ENCODE peak calls at places on chromosomes 16 and 17, in nine cellular contexts. A, K, E, Y, S, U, H, W and M are unnamed samples.
A peak's percentile ranks its signal among the peaks of the same experiment; 100 is the strongest.

GRCh38 chr16:51971184-51971583 is 575.8 kb downstream of the TOX3 start:
- DNase-seq in W (no peak), A (no peak), H (no peak), E (peak; percentile 30), K (no peak), Y (peak; percentile 55), S (no peak), U (no peak), M (no peak)

GRCh38 chr16:71338193-71338592 is 20.3 kb upstream of the CALB2 start:
- DNase-seq in W (no peak), U (no peak), H (no peak), K (no peak), E (no peak), Y (no peak), S (no peak), A (no peak), M (no peak)

GRCh38 chr17:6374271-6374691 is 60.6 kb downstream of the AIPL1 start:
- DNase-seq in U (no peak), E (no peak), S (no peak), A (no peak), W (no peak), H (no peak), Y (peak; percentile 18), K (no peak), M (no peak)

GRCh38 chr16:83458612-83459011 is 349.2 kb upstream of the HSBP1 start:
- DNase-seq in H (no peak), U (no peak), A (no peak), Y (no peak), K (no peak), W (no peak), E (no peak), S (no peak), M (no peak)

GRCh38 chr17:28882154-28882895 is 15.2 kb downstream of the FLOT2 start:
- DNase-seq in W (no peak), A (no peak), K (no peak), U (no peak), H (no peak), S (no peak), Y (no peak), E (no peak), M (no peak)

GRCh38 chr16:27817038-27817437 is 246.5 kb downstream of the GSG1L start:
- DNase-seq in E (no peak), K (no peak), Y (no peak), W (no peak), S (no peak), H (no peak), U (no peak), A (no peak), M (no peak)

GRCh38 chr16:67150833-67151396 is at the start of gene B3GNT9:
- DNase-seq in S (peak; percentile 56), W (peak; percentile 78), Y (peak; percentile 86), A (no peak), H (peak; percentile 37), E (peak; percentile 67), U (no peak), K (peak; percentile 72), M (peak; percentile 84)

GRCh38 chr17:28703552-28704218 is 8.0 kb downstream of the PROCA1 start:
- DNase-seq in A (no peak), Y (no peak), S (no peak), H (no peak), K (no peak), W (no peak), E (no peak), U (no peak), M (no peak)

GRCh38 chr16:57529324-57530103 is 6.9 kb downstream of the CCDC102A start:
- DNase-seq in U (no peak), K (no peak), H (no peak), A (no peak), S (no peak), E (no peak), W (no peak), Y (no peak), M (no peak)

GRCh38 chr17:57541472-57542394 is 203.4 kb downstream of the CCDC182 start:
- DNase-seq in U (peak; percentile 60), Y (no peak), S (no peak), H (no peak), W (peak; percentile 75), K (no peak), E (no peak), A (no peak), M (peak; percentile 95)

GRCh38 chr17:1058423-1059130 is 61.6 kb downstream of the TIMM22 start:
- DNase-seq in U (no peak), E (peak; percentile 71), W (peak; percentile 61), K (peak; percentile 60), H (no peak), Y (peak; percentile 29), S (peak; percentile 55), A (no peak), M (peak; percentile 67)

GRCh38 chr17:75616521-75617122 is 16.6 kb upstream of the SMIM5 start:
- DNase-seq in H (no peak), S (no peak), E (no peak), K (no peak), Y (no peak), A (no peak), U (no peak), W (no peak), M (no peak)

GRCh38 chr17:57312242-57312641 is 55.9 kb downstream of the MSI2 start:
- DNase-seq in U (no peak), K (no peak), Y (no peak), H (no peak), S (no peak), W (no peak), E (no peak), A (no peak), M (no peak)

GRCh38 chr16:78507576-78507975 is 408.1 kb downstream of the WWOX start:
- DNase-seq in E (no peak), Y (no peak), S (no peak), U (no peak), A (no peak), K (no peak), W (no peak), H (no peak), M (no peak)

GRCh38 chr16:53504665-53505064 is 1.7 kb upstream of the AKTIP start:
- DNase-seq in K (no peak), A (no peak), W (no peak), U (no peak), E (no peak), S (no peak), H (no peak), Y (no peak), M (no peak)

GRCh38 chr16:53502331-53503269 is at the start of gene AKTIP:
- DNase-seq in U (no peak), S (peak; percentile 67), E (peak; percentile 79), A (no peak), K (peak; percentile 91), Y (peak; percentile 44), H (no peak), W (peak; percentile 42), M (peak; percentile 54)

GRCh38 chr16:53506254-53506653 is 3.2 kb upstream of the AKTIP start:
- DNase-seq in S (no peak), E (no peak), A (no peak), K (no peak), Y (no peak), U (no peak), H (no peak), W (no peak), M (no peak)

GRCh38 chr16:53503270-53503911 is 382 bp upstream of the AKTIP start:
- DNase-seq in Y (peak; percentile 100), S (peak; percentile 99), W (peak; percentile 100), A (peak; percentile 100), K (peak; percentile 100), H (peak; percentile 100), U (peak; percentile 100), E (peak; percentile 100), M (peak; percentile 100)

GRCh38 chr16:53504161-53504663 is 1.2 kb upstream of the AKTIP start:
- DNase-seq in W (peak; percentile 49), E (peak; percentile 36), H (no peak), U (peak; percentile 47), A (no peak), Y (peak; percentile 42), K (peak; percentile 63), S (peak; percentile 61), M (peak; percentile 46)
- TF ChIP-seq CTCF in W (no peak), E (no peak), H (no peak), U (no peak), A (no peak), Y (no peak), K (no peak), S (no peak), M (no peak)

GRCh38 chr17:79399610-79400144 is 211.2 kb downstream of the RBFOX3 start:
- DNase-seq in S (no peak), Y (peak; percentile 43), U (no peak), H (no peak), W (no peak), A (no peak), E (no peak), K (no peak), M (no peak)
- H3K27ac ChIP-seq in S (no peak overlapping the region), Y (no peak overlapping the region), U (no peak overlapping the region), H (no peak overlapping the region), W (no peak overlapping the region), A (no peak overlapping the region), E (no peak overlapping the region), K (no peak overlapping the region), M (no peak overlapping the region)

DNA sequence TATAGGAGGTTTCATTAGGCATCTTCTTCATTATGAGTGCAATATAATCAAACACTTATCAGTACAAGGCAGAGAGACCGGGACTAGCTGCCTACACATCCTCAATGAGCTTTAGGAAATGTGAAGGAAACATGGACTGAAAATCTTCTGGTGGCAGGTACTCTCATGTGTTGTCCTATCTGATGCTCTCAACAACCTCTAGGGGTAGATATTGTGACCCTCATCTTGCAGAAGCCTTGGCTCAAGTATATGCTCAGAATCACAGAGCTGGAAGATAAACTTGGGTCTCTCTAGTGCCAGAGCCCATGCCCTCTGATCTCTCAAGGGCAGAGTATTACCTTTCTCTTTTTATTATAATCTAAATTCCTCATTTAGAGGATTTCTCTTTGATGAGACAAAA is 181.6 kb upstream of the C17orf78 start:
- DNase-seq in H (no peak), A (no peak), K (no peak), Y (peak; percentile 15), W (no peak), S (no peak), U (no peak), E (no peak), M (no peak)
- TF ChIP-seq CTCF in H (no peak), A (no peak), K (no peak), Y (peak; percentile 31), W (no peak), S (no peak), U (no peak), E (no peak), M (no peak)

GRCh38 chr17:73988110-73988509 is 215.4 kb upstream of the RPL38 start:
- DNase-seq in K (no peak), Y (no peak), W (no peak), H (no peak), U (no peak), E (no peak), A (no peak), S (no peak), M (no peak)
- H3K27ac ChIP-seq in K (no peak overlapping the region), Y (no peak overlapping the region), W (no peak overlapping the region), H (no peak overlapping the region), U (no peak overlapping the region), E (no peak overlapping the region), A (no peak overlapping the region), S (no peak overlapping the region), M (no peak overlapping the region)

GRCh38 chr16:16096161-16096857 is 127.0 kb downstream of the ABCC6 start:
- DNase-seq in S (no peak), A (no peak), E (no peak), W (peak; percentile 27), H (peak; percentile 51), U (peak; percentile 49), K (no peak), Y (peak; percentile 18), M (no peak)
- TF ChIP-seq CTCF in S (no peak), A (no peak), E (no peak), W (no peak), H (peak; percentile 53), U (peak; percentile 30), K (peak; percentile 12), Y (peak; percentile 46), M (no peak)